ENCODE peak calls at places on chromosomes 16 and 17, in ten cellular contexts. F, A, D, C, T, L, G, Q, E and H are unnamed samples.

GRCh38 chr17:45246861-45247428 is 14.9 kb downstream of the SPATA32 start:
- DNase-seq in F (peak), A (no peak), D (no peak), C (peak), T (no peak), L (no peak), G (no peak), Q (no peak), E (peak), H (no peak)

GRCh38 chr16:85148959-85149358 is 36.7 kb upstream of the CIBAR2 start:
- DNase-seq in F (no peak), A (no peak), D (peak), C (no peak), T (no peak), L (no peak), G (no peak), Q (peak), E (no peak), H (no peak)

GRCh38 chr16:68257906-68258800 is 6.2 kb upstream of the SLC7A6 start:
- DNase-seq in F (peak), A (peak), D (peak), C (no peak), T (no peak), L (no peak), G (no peak), Q (no peak), E (peak), H (peak)

GRCh38 chr16:17176199-17176598 is 294.6 kb downstream of the XYLT1 start:
- DNase-seq in F (no peak), A (no peak), D (no peak), C (no peak), T (no peak), L (no peak), G (no peak), Q (no peak), E (no peak), H (no peak)

GRCh38 chr17:36204724-36205500 is 6.0 kb upstream of the CCL4L2 start:
- DNase-seq in F (no peak), A (no peak), D (no peak), C (no peak), T (no peak), L (no peak), G (no peak), Q (no peak), E (no peak), H (no peak)

GRCh38 chr17:15651583-15652110 is 32.1 kb upstream of the FBXW10B start:
- DNase-seq in F (peak), A (peak), D (peak), C (peak), T (no peak), L (peak), G (peak), Q (peak), E (peak), H (peak)

GRCh38 chr16:88927661-88928060 is 49.3 kb downstream of the CBFA2T3 start:
- DNase-seq in F (no peak), A (no peak), D (no peak), C (no peak), T (no peak), L (no peak), G (no peak), Q (no peak), E (no peak), H (no peak)

GRCh38 chr17:57665128-57665527 is 80.0 kb downstream of the CCDC182 start:
- DNase-seq in F (no peak), A (peak), D (no peak), C (no peak), T (no peak), L (peak), G (no peak), Q (no peak), E (no peak), H (no peak)

GRCh38 chr17:80219013-80219776 is 938 bp downstream of the SGSH start:
- DNase-seq in F (peak), A (peak), D (peak), C (peak), T (peak), L (no peak), G (peak), Q (peak), E (peak), H (peak)

GRCh38 chr17:27494192-27495091 is 38.2 kb downstream of the KSR1 start:
- DNase-seq in F (no peak), A (peak), D (peak), C (no peak), T (no peak), L (no peak), G (peak), Q (no peak), E (peak), H (peak)

GRCh38 chr16:71565812-71566700 is 10.8 kb downstream of the TAT start:
- DNase-seq in F (peak), A (no peak), D (no peak), C (peak), T (no peak), L (no peak), G (no peak), Q (no peak), E (no peak), H (no peak)